ENCODE peak calls at places on chromosomes 11 and 22, in seven cellular contexts. Z is cardiac fibroblast, X is astrocyte, H is progenitor cell of endocrine pancreas, E is hepatocyte, A is WTC11, B is nephron progenitor cell. U is an unnamed sample.

GRCh38 chr11:83011333-83012167 is 60.1 kb downstream of the RAB30 start:
- DNase-seq in H (no peak), Z (no peak), B (no peak), X (peak; percentile 37), A (no peak), E (no peak), U (no peak)

GRCh38 chr22:23264610-23265388 is 84.5 kb downstream of the BCR start:
- DNase-seq in X (no peak), H (no peak), E (no peak), A (no peak), Z (no peak), B (no peak), U (no peak)

GRCh38 chr11:77407613-77408012 is 66.3 kb downstream of the PAK1 start:
- DNase-seq in H (no peak), Z (peak; percentile 78), B (no peak), X (peak; percentile 86), E (peak; percentile 69), A (no peak), U (peak; percentile 78)

GRCh38 chr11:12195773-12196172 is 85.4 kb downstream of the MICAL2 start:
- DNase-seq in H (no peak), Z (no peak), B (no peak), X (no peak), A (no peak), E (no peak), U (no peak)

GRCh38 chr11:2300936-2301630 is 635 bp downstream of the C11orf21 start:
- DNase-seq in B (no peak), Z (no peak), A (no peak), E (no peak), H (no peak), X (no peak), U (no peak)

GRCh38 chr11:36075053-36075452 is 131.2 kb downstream of the LDLRAD3 start:
- DNase-seq in A (no peak), Z (peak; percentile 90), H (no peak), X (peak; percentile 86), B (no peak), E (no peak), U (peak; percentile 78)

GRCh38 chr11:91871791-91872190 is 352.8 kb upstream of the FAT3 start:
- DNase-seq in H (no peak), Z (no peak), A (no peak), X (no peak), B (no peak), E (no peak), U (no peak)

GRCh38 chr22:46066691-46067090 is 83.6 kb upstream of the PPARA start:
- DNase-seq in H (no peak), Z (no peak), A (no peak), X (peak; percentile 70), E (no peak), B (no peak), U (no peak)

GRCh38 chr11:9905562-9905961 is 241.7 kb downstream of the SWAP70 start:
- DNase-seq in B (no peak), Z (no peak), H (no peak), E (no peak), A (no peak), X (no peak), U (peak; percentile 42)

GRCh38 chr22:20532256-20532993 is 25.0 kb downstream of the MED15 start:
- DNase-seq in Z (no peak), X (no peak), E (no peak), B (no peak), A (no peak), H (no peak), U (no peak)

GRCh38 chr11:16099501-16099900 is 256.8 kb downstream of the SOX6 start:
- DNase-seq in A (no peak), H (no peak), E (no peak), X (no peak), B (no peak), Z (no peak), U (no peak)

GRCh38 chr11:101881586-101881985 is 33.2 kb upstream of the CEP126 start:
- DNase-seq in E (no peak), B (no peak), H (no peak), Z (no peak), A (no peak), X (no peak), U (no peak)

GRCh38 chr22:20406686-20407408 is 12.9 kb downstream of the ZNF74 start:
- DNase-seq in Z (no peak), E (no peak), B (no peak), H (no peak), X (no peak), A (no peak), U (no peak)

GRCh38 chr22:37454857-37455686 is 27.8 kb upstream of the ELFN2 start:
- DNase-seq in X (peak; percentile 94), E (peak; percentile 89), Z (peak; percentile 89), A (no peak), H (no peak), B (peak; percentile 33), U (peak; percentile 80)

GRCh38 chr22:37178350-37179125 is 9.5 kb downstream of the C1QTNF6 start:
- DNase-seq in X (no peak), Z (peak; percentile 69), A (no peak), H (no peak), E (peak; percentile 55), B (no peak), U (no peak)

DNA sequence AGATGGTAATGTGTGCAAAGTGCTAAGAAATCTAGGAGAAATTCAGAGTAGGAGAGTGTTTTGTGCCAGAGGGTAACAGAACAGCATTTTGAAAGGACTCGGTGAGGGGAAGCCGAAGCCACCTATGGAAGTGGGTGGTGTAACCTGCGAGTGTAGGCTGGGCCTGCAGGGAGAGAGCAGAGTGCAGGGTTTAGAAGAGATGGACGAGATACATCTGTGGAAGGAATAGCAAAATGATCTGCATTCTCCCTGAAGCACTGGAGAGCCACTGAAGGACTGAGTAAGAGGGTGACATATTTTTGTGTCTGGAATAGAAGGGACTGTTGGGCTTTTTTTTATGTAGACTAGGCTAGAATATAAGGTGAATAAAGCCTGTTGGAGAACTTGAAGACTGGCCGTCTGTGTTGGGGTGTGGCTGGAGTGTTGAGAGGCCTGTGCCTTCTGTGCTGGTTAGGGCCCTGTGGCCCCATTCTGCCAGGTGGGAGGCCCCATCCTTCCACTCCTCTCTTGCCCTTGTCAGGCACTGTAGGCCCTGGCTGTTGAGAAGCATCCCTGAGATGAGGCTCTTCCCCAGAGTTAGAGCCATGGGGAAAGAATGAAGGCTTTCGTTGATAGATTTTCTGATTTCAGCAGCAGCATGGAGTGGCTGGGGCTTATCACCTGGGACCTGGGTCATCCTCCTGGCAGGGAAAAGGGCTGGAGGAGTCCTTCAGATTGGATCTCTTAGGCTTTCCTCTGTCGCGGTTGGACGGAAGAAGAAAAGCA is 102.2 kb downstream of the ZBTB16 start:
- DNase-seq in H (no peak), B (no peak), X (no peak), E (no peak), Z (no peak), A (no peak), U (no peak)
- TF ChIP-seq CTCF in H (no peak), B (no peak), X (no peak), E (no peak), Z (no peak), A (no peak), U (no peak)

DNA sequence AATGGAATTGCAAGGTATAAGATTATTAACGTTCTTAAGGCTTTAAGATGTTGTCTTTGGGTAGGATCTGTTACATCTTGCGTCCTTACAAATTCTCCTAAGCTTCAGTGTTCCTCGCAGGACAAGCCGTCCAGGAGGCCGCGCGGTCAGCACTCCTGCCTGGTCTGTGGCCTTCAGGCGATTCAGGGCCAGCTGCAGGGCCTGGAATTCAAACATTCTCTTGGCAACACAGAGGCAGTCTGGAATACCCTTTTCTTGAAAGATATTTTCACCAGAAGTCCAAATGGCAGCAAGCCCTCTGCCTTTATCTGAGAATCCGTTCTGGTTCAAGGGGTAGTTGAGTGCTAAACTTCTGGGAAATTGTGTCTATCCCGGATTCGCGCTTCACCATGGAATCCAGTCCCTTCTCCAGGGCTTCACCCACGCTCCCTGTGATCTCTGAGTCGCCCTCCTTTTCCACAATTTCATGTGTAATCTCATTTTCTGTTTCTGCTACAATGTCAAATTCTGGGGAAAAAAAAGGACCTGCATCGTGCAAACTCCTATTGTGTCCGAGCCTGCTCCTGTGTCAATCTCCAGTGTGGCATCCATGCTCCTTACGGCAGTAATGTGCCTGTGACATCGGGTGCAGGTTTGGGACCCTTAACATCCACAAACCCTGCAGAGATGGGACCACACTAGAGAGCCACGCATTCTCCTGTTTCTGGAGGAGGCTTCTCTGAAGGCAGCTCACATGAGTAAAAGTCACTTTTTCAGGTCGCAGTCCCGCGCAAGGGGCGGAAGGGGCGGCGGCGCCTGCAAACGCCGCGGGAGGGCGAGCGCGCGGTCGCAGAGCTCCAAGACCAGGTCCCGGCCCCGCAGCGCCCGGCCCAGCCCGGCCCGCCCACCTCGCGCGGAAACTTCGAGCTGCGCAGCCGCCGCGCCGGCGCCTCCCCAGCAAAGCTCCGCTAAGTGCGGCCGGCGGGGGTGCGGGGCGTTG is 25.3 kb upstream of the SORL1 start:
- DNase-seq in A (peak; percentile 71), H (peak; percentile 25), X (no peak), Z (no peak), E (peak; percentile 70), B (peak; percentile 73), U (no peak)
- TF ChIP-seq CTCF in A (no peak), H (peak; percentile 34), X (no peak), Z (no peak), E (peak; percentile 22), B (no peak), U (no peak)

DNA sequence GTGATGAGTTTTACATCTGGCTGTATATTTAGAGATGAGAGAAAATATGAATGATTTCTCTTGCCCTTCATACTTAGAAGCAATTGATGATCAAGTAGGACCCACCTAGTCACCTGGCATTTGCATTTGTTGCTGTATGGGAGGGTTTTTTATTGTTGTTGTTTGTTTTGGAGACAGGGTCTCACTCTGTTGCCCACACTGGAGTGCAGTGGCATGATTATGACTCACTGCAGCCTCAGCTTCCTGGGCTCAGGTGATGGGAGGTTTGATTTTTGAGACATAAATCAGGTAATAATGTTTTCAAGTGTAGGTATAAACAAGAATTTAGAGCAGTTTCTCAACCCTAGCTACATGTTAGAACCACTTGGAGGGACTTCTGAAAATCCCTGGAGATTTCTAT is 62.9 kb downstream of the TNRC6B start:
- DNase-seq in Z (no peak), H (no peak), X (no peak), B (no peak), E (no peak), A (no peak), U (no peak)
- TF ChIP-seq CTCF in Z (no peak), H (no peak), X (no peak), B (no peak), E (no peak), A (no peak), U (no peak)

DNA sequence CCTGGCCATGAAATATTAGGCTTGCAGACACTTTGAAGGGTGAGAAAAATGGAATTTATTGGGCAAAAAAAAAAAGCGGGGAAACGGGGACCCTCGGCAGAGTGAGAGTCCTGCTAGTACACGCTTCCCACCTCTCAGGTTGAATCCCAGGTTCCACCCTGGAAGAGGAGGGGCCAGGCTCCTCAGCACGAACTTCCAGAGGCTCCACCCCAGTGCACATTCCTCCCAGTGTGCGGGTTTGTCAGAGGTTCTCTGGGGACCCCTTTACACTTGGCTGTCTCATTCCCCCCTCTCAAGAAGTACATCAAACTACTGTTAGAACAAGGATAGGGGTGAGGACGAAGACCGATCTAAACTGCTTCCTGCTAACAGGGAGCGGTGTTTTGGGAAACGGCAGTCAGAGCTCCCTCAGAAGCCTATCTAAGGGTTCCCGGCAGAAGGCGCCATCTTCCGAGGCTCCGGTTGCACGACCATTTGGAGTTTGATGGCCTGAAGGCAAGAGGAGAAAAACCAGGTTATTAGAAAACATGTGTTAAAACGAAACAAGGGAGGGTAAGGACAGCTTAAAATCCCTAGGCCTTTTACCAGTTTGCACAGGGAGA is 27.5 kb downstream of the FOLR3 start:
- DNase-seq in B (no peak), X (no peak), H (no peak), E (no peak), A (no peak), Z (no peak), U (no peak)
- TF ChIP-seq CTCF in B (no peak), X (no peak), H (no peak), E (no peak), A (no peak), Z (no peak), U (no peak)